ENCODE peak calls at places on chromosome X, in nine cellular contexts. One of them, this sample, is unnamed.

GRCh38 chrX:139758250-139758649 is 50.3 kb upstream of the MCF2 start:
- DNase-seq in fibroblast of lung: no peak
- DNase-seq in GM23338: peak; percentile 6
- DNase-seq in cardiac muscle cell: no peak
- DNase-seq in HCT116: no peak
- DNase-seq in left ventricle myocardium inferior: no peak
- DNase-seq in GM23248: no peak
- DNase-seq in A549: no peak
- DNase-seq in CD8-positive, alpha-beta T cell: no peak
- DNase-seq in this sample: no peak

GRCh38 chrX:115616943-115617563 is 56.1 kb downstream of the PLS3 start:
- DNase-seq in cardiac muscle cell: no peak
- DNase-seq in GM23248: peak; percentile 76
- DNase-seq in A549: peak; percentile 38
- DNase-seq in fibroblast of lung: no peak
- DNase-seq in GM23338: no peak
- DNase-seq in HCT116: peak; percentile 66
- DNase-seq in CD8-positive, alpha-beta T cell: no peak
- DNase-seq in left ventricle myocardium inferior: no peak
- DNase-seq in this sample: no peak

GRCh38 chrX:34656842-34657780 is at the start of gene TMEM47:
- DNase-seq in CD8-positive, alpha-beta T cell: no peak
- DNase-seq in cardiac muscle cell: peak; percentile 96
- DNase-seq in GM23338: peak; percentile 87
- DNase-seq in GM23248: peak; percentile 84
- DNase-seq in A549: peak; percentile 40
- DNase-seq in left ventricle myocardium inferior: peak; percentile 74
- DNase-seq in fibroblast of lung: peak; percentile 72
- DNase-seq in HCT116: no peak
- DNase-seq in this sample: peak; percentile 78

GRCh38 chrX:41759817-41760216 is 35.8 kb downstream of the GPR82 start:
- DNase-seq in A549: no peak
- DNase-seq in cardiac muscle cell: peak; percentile 38
- DNase-seq in GM23338: peak; percentile 67
- DNase-seq in GM23248: peak; percentile 40
- DNase-seq in HCT116: peak; percentile 15
- DNase-seq in fibroblast of lung: peak; percentile 67
- DNase-seq in CD8-positive, alpha-beta T cell: no peak
- DNase-seq in left ventricle myocardium inferior: no peak
- DNase-seq in this sample: peak; percentile 5

GRCh38 chrX:420496-421223 is 34.0 kb upstream of the PPP2R3B start:
- DNase-seq in cardiac muscle cell: no peak
- DNase-seq in GM23248: no peak
- DNase-seq in left ventricle myocardium inferior: peak; percentile 1
- DNase-seq in GM23338: no peak
- DNase-seq in CD8-positive, alpha-beta T cell: no peak
- DNase-seq in fibroblast of lung: no peak
- DNase-seq in A549: no peak
- DNase-seq in HCT116: no peak
- DNase-seq in this sample: no peak

GRCh38 chrX:71224969-71225368 is 1.9 kb downstream of the GJB1 start:
- DNase-seq in A549: no peak
- DNase-seq in HCT116: no peak
- DNase-seq in GM23338: no peak
- DNase-seq in left ventricle myocardium inferior: no peak
- DNase-seq in fibroblast of lung: no peak
- DNase-seq in CD8-positive, alpha-beta T cell: no peak
- DNase-seq in cardiac muscle cell: no peak
- DNase-seq in GM23248: no peak
- DNase-seq in this sample: peak; percentile 34

GRCh38 chrX:53681661-53682060 is 4.9 kb downstream of the HUWE1 start:
- DNase-seq in GM23338: no peak
- DNase-seq in left ventricle myocardium inferior: no peak
- DNase-seq in CD8-positive, alpha-beta T cell: no peak
- DNase-seq in fibroblast of lung: peak; percentile 4
- DNase-seq in HCT116: no peak
- DNase-seq in A549: no peak
- DNase-seq in cardiac muscle cell: no peak
- DNase-seq in GM23248: peak; percentile 53
- DNase-seq in this sample: no peak

GRCh38 chrX:16436348-16437188 is 213.4 kb upstream of the S100G start:
- DNase-seq in left ventricle myocardium inferior: peak; percentile 58
- DNase-seq in cardiac muscle cell: peak; percentile 94
- DNase-seq in GM23248: peak; percentile 72
- DNase-seq in A549: peak; percentile 35
- DNase-seq in fibroblast of lung: peak; percentile 75
- DNase-seq in HCT116: peak; percentile 65
- DNase-seq in GM23338: peak; percentile 79
- DNase-seq in CD8-positive, alpha-beta T cell: peak; percentile 67
- DNase-seq in this sample: peak; percentile 72

GRCh38 chrX:12975999-12976558 is 1.2 kb downstream of the TMSB4X start:
- DNase-seq in GM23248: peak; percentile 60
- DNase-seq in HCT116: no peak
- DNase-seq in left ventricle myocardium inferior: peak; percentile 37
- DNase-seq in fibroblast of lung: peak; percentile 52
- DNase-seq in cardiac muscle cell: peak; percentile 32
- DNase-seq in A549: peak; percentile 55
- DNase-seq in GM23338: peak; percentile 44
- DNase-seq in CD8-positive, alpha-beta T cell: peak; percentile 35
- DNase-seq in this sample: peak; percentile 41

GRCh38 chrX:122087353-122087752 is 1039.9 kb downstream of the GLUD2 start:
- DNase-seq in fibroblast of lung: no peak
- DNase-seq in A549: no peak
- DNase-seq in left ventricle myocardium inferior: no peak
- DNase-seq in HCT116: no peak
- DNase-seq in CD8-positive, alpha-beta T cell: no peak
- DNase-seq in GM23338: no peak
- DNase-seq in GM23248: no peak
- DNase-seq in cardiac muscle cell: no peak
- DNase-seq in this sample: no peak

GRCh38 chrX:39670281-39670680 is 427.5 kb downstream of the BCOR start:
- DNase-seq in GM23338: no peak
- DNase-seq in fibroblast of lung: no peak
- DNase-seq in left ventricle myocardium inferior: no peak
- DNase-seq in HCT116: no peak
- DNase-seq in cardiac muscle cell: no peak
- DNase-seq in A549: no peak
- DNase-seq in CD8-positive, alpha-beta T cell: no peak
- DNase-seq in GM23248: peak; percentile 28
- DNase-seq in this sample: no peak

GRCh38 chrX:71282514-71283408 is 674 bp upstream of the NONO start:
- DNase-seq in GM23338: peak; percentile 23
- DNase-seq in GM23248: peak; percentile 73
- DNase-seq in HCT116: peak; percentile 4
- DNase-seq in left ventricle myocardium inferior: no peak
- DNase-seq in cardiac muscle cell: no peak
- DNase-seq in CD8-positive, alpha-beta T cell: peak; percentile 43
- DNase-seq in fibroblast of lung: no peak
- DNase-seq in A549: peak; percentile 35
- DNase-seq in this sample: peak; percentile 20

GRCh38 chrX:2903366-2903765 is 25.8 kb downstream of the ARSD start:
- DNase-seq in cardiac muscle cell: no peak
- DNase-seq in left ventricle myocardium inferior: no peak
- DNase-seq in HCT116: no peak
- DNase-seq in A549: no peak
- DNase-seq in CD8-positive, alpha-beta T cell: no peak
- DNase-seq in fibroblast of lung: no peak
- DNase-seq in GM23338: no peak
- DNase-seq in GM23248: no peak
- DNase-seq in this sample: no peak

GRCh38 chrX:31649176-31649575 is 577.3 kb upstream of the FTHL17 start:
- DNase-seq in A549: no peak
- DNase-seq in GM23248: no peak
- DNase-seq in fibroblast of lung: no peak
- DNase-seq in left ventricle myocardium inferior: no peak
- DNase-seq in HCT116: no peak
- DNase-seq in GM23338: no peak
- DNase-seq in cardiac muscle cell: no peak
- DNase-seq in CD8-positive, alpha-beta T cell: no peak
- DNase-seq in this sample: no peak

GRCh38 chrX:79231662-79232061 is 87.2 kb downstream of the GPR174 start:
- DNase-seq in fibroblast of lung: no peak
- DNase-seq in GM23338: no peak
- DNase-seq in CD8-positive, alpha-beta T cell: no peak
- DNase-seq in HCT116: no peak
- DNase-seq in cardiac muscle cell: no peak
- DNase-seq in A549: no peak
- DNase-seq in left ventricle myocardium inferior: no peak
- DNase-seq in GM23248: no peak
- DNase-seq in this sample: no peak

GRCh38 chrX:24282381-24283121 is 31.3 kb downstream of the SUPT20HL2 start:
- DNase-seq in A549: no peak
- DNase-seq in fibroblast of lung: peak; percentile 51
- DNase-seq in cardiac muscle cell: peak; percentile 69
- DNase-seq in left ventricle myocardium inferior: no peak
- DNase-seq in HCT116: no peak
- DNase-seq in CD8-positive, alpha-beta T cell: no peak
- DNase-seq in GM23248: peak; percentile 63
- DNase-seq in GM23338: peak; percentile 12
- DNase-seq in this sample: no peak

GRCh38 chrX:24398766-24399165 is 38.3 kb downstream of the SUPT20HL1 start:
- DNase-seq in A549: no peak
- DNase-seq in fibroblast of lung: no peak
- DNase-seq in GM23248: no peak
- DNase-seq in HCT116: no peak
- DNase-seq in CD8-positive, alpha-beta T cell: no peak
- DNase-seq in cardiac muscle cell: no peak
- DNase-seq in GM23338: no peak
- DNase-seq in left ventricle myocardium inferior: no peak
- DNase-seq in this sample: no peak

GRCh38 chrX:41095962-41096955 is 11.0 kb downstream of the USP9X start:
- DNase-seq in fibroblast of lung: peak; percentile 22
- DNase-seq in GM23248: peak; percentile 27
- DNase-seq in A549: no peak
- DNase-seq in CD8-positive, alpha-beta T cell: no peak
- DNase-seq in GM23338: no peak
- DNase-seq in HCT116: no peak
- DNase-seq in left ventricle myocardium inferior: no peak
- DNase-seq in cardiac muscle cell: no peak
- DNase-seq in this sample: no peak

GRCh38 chrX:15349046-15349445 is 13.7 kb upstream of the PIGA start:
- DNase-seq in GM23248: peak; percentile 70
- DNase-seq in cardiac muscle cell: peak; percentile 83
- DNase-seq in HCT116: peak; percentile 39
- DNase-seq in GM23338: peak; percentile 76
- DNase-seq in CD8-positive, alpha-beta T cell: peak; percentile 4
- DNase-seq in left ventricle myocardium inferior: no peak
- DNase-seq in A549: peak; percentile 31
- DNase-seq in fibroblast of lung: peak; percentile 78
- DNase-seq in this sample: peak; percentile 49

GRCh38 chrX:20026278-20026677 is 35.4 kb upstream of the BCLAF3 start:
- DNase-seq in cardiac muscle cell: no peak
- DNase-seq in A549: no peak
- DNase-seq in HCT116: no peak
- DNase-seq in GM23248: peak; percentile 24
- DNase-seq in CD8-positive, alpha-beta T cell: no peak
- DNase-seq in GM23338: no peak
- DNase-seq in fibroblast of lung: peak; percentile 47
- DNase-seq in left ventricle myocardium inferior: no peak
- DNase-seq in this sample: peak; percentile 29

GRCh38 chrX:153900806-153901752 is 3.4 kb upstream of the AVPR2 start:
- DNase-seq in HCT116: no peak
- DNase-seq in left ventricle myocardium inferior: peak; percentile 39
- DNase-seq in fibroblast of lung: peak; percentile 61
- DNase-seq in CD8-positive, alpha-beta T cell: peak; percentile 50
- DNase-seq in GM23248: peak; percentile 89
- DNase-seq in GM23338: peak; percentile 57
- DNase-seq in cardiac muscle cell: peak; percentile 46
- DNase-seq in A549: peak; percentile 68
- DNase-seq in this sample: peak; percentile 25

GRCh38 chrX:76971393-76972376 is 475.5 kb upstream of the FGF16 start:
- DNase-seq in GM23248: no peak
- DNase-seq in CD8-positive, alpha-beta T cell: no peak
- DNase-seq in left ventricle myocardium inferior: no peak
- DNase-seq in GM23338: peak; percentile 0
- DNase-seq in A549: no peak
- DNase-seq in fibroblast of lung: no peak
- DNase-seq in HCT116: no peak
- DNase-seq in cardiac muscle cell: no peak
- DNase-seq in this sample: no peak

GRCh38 chrX:126575911-126576310 is 23.3 kb upstream of the DCAF12L1 start:
- DNase-seq in GM23248: no peak
- DNase-seq in HCT116: no peak
- DNase-seq in fibroblast of lung: no peak
- DNase-seq in GM23338: no peak
- DNase-seq in cardiac muscle cell: no peak
- DNase-seq in left ventricle myocardium inferior: no peak
- DNase-seq in CD8-positive, alpha-beta T cell: no peak
- DNase-seq in A549: no peak
- DNase-seq in this sample: no peak

GRCh38 chrX:118508221-118508620 is 12.6 kb downstream of the DOCK11 start:
- DNase-seq in fibroblast of lung: no peak
- DNase-seq in left ventricle myocardium inferior: no peak
- DNase-seq in HCT116: no peak
- DNase-seq in GM23248: no peak
- DNase-seq in A549: no peak
- DNase-seq in CD8-positive, alpha-beta T cell: no peak
- DNase-seq in cardiac muscle cell: no peak
- DNase-seq in GM23338: no peak
- DNase-seq in this sample: no peak
- H3K4me1 ChIP-seq in fibroblast of lung: peaks cover 2% of the 10 kb centered on the region
- H3K4me1 ChIP-seq in left ventricle myocardium inferior: no peaks in the 10 kb centered on the region
- H3K4me1 ChIP-seq in HCT116: no peaks in the 10 kb centered on the region
- H3K4me1 ChIP-seq in GM23248: peaks cover 3% of the 10 kb centered on the region
- H3K4me1 ChIP-seq in A549: no peaks in the 10 kb centered on the region
- H3K4me1 ChIP-seq in CD8-positive, alpha-beta T cell: peaks cover 51% of the 10 kb centered on the region
- H3K4me1 ChIP-seq in cardiac muscle cell: no peaks in the 10 kb centered on the region
- H3K4me1 ChIP-seq in GM23338: peaks cover 4% of the 10 kb centered on the region
- H3K4me1 ChIP-seq in this sample: no peaks in the 10 kb centered on the region

GRCh38 chrX:132411310-132411977 is 77.4 kb downstream of the MBNL3 start:
- DNase-seq in HCT116: no peak
- DNase-seq in cardiac muscle cell: no peak
- DNase-seq in A549: no peak
- DNase-seq in GM23338: no peak
- DNase-seq in fibroblast of lung: no peak
- DNase-seq in CD8-positive, alpha-beta T cell: no peak
- DNase-seq in GM23248: no peak
- DNase-seq in left ventricle myocardium inferior: no peak
- DNase-seq in this sample: peak; percentile 27
- H3K4me1 ChIP-seq in HCT116: peaks cover 9% of the 10 kb centered on the region
- H3K4me1 ChIP-seq in cardiac muscle cell: peaks cover 21% of the 10 kb centered on the region
- H3K4me1 ChIP-seq in A549: no peaks in the 10 kb centered on the region
- H3K4me1 ChIP-seq in GM23338: peaks cover 54% of the 10 kb centered on the region
- H3K4me1 ChIP-seq in fibroblast of lung: no peaks in the 10 kb centered on the region
- H3K4me1 ChIP-seq in CD8-positive, alpha-beta T cell: no peaks in the 10 kb centered on the region
- H3K4me1 ChIP-seq in GM23248: no peaks in the 10 kb centered on the region
- H3K4me1 ChIP-seq in left ventricle myocardium inferior: no peaks in the 10 kb centered on the region
- H3K4me1 ChIP-seq in this sample: peaks cover 31% of the 10 kb centered on the region

GRCh38 chrX:9440116-9440844 is 24.6 kb upstream of the TBL1X start:
- DNase-seq in fibroblast of lung: no peak
- DNase-seq in GM23248: no peak
- DNase-seq in GM23338: no peak
- DNase-seq in cardiac muscle cell: no peak
- DNase-seq in CD8-positive, alpha-beta T cell: no peak
- DNase-seq in HCT116: no peak
- DNase-seq in left ventricle myocardium inferior: no peak
- DNase-seq in A549: no peak
- DNase-seq in this sample: no peak
- H3K4me1 ChIP-seq in fibroblast of lung: no peaks in the 10 kb centered on the region
- H3K4me1 ChIP-seq in GM23248: no peaks in the 10 kb centered on the region
- H3K4me1 ChIP-seq in GM23338: no peaks in the 10 kb centered on the region
- H3K4me1 ChIP-seq in cardiac muscle cell: no peaks in the 10 kb centered on the region
- H3K4me1 ChIP-seq in CD8-positive, alpha-beta T cell: no peaks in the 10 kb centered on the region
- H3K4me1 ChIP-seq in HCT116: no peaks in the 10 kb centered on the region
- H3K4me1 ChIP-seq in left ventricle myocardium inferior: no peaks in the 10 kb centered on the region
- H3K4me1 ChIP-seq in A549: no peaks in the 10 kb centered on the region
- H3K4me1 ChIP-seq in this sample: no peaks in the 10 kb centered on the region

GRCh38 chrX:10119399-10119990 is 37.3 kb upstream of the CLCN4 start:
- DNase-seq in left ventricle myocardium inferior: no peak
- DNase-seq in HCT116: peak; percentile 73
- DNase-seq in A549: peak; percentile 34
- DNase-seq in fibroblast of lung: peak; percentile 91
- DNase-seq in GM23248: peak; percentile 70
- DNase-seq in GM23338: peak; percentile 72
- DNase-seq in cardiac muscle cell: peak; percentile 91
- DNase-seq in CD8-positive, alpha-beta T cell: peak; percentile 89
- DNase-seq in this sample: peak; percentile 60
- H3K4me1 ChIP-seq in left ventricle myocardium inferior: peaks cover 35% of the 10 kb centered on the region
- H3K4me1 ChIP-seq in HCT116: no peaks in the 10 kb centered on the region
- H3K4me1 ChIP-seq in A549: no peaks in the 10 kb centered on the region
- H3K4me1 ChIP-seq in fibroblast of lung: no peaks in the 10 kb centered on the region
- H3K4me1 ChIP-seq in GM23248: no peaks in the 10 kb centered on the region
- H3K4me1 ChIP-seq in GM23338: no peaks in the 10 kb centered on the region
- H3K4me1 ChIP-seq in cardiac muscle cell: no peaks in the 10 kb centered on the region
- H3K4me1 ChIP-seq in CD8-positive, alpha-beta T cell: no peaks in the 10 kb centered on the region
- H3K4me1 ChIP-seq in this sample: no peaks in the 10 kb centered on the region

This sample was measured in Caco-2.